ENCODE peak calls at places on chromosomes 1 and 21, in five cellular contexts. P, C, E, U and Q are unnamed samples.

GRCh38 chr1:166145496-166145895 is 21.3 kb downstream of the FAM78B start:
- DNase-seq in P (no peak), C (no peak), E (no peak), U (no peak), Q (peak)

GRCh38 chr1:12669529-12670068 is 25.7 kb downstream of the AADACL4 start:
- DNase-seq in P (no peak), C (no peak), E (no peak), U (no peak), Q (no peak)

GRCh38 chr1:150954708-150955107 is 19.9 kb downstream of the CERS2 start:
- DNase-seq in P (no peak), C (no peak), E (no peak), U (no peak), Q (no peak)

GRCh38 chr1:72845342-72845741 is 563.0 kb upstream of the NEGR1 start:
- DNase-seq in P (peak), C (peak), E (no peak), U (peak), Q (peak)

GRCh38 chr1:42971848-42972291 is 13.2 kb upstream of the SLC2A1 start:
- DNase-seq in P (no peak), C (no peak), E (no peak), U (no peak), Q (peak)

GRCh38 chr1:160407819-160408801 is 7.7 kb downstream of the VANGL2 start:
- DNase-seq in P (no peak), C (no peak), E (peak), U (no peak), Q (no peak)

GRCh38 chr1:175129182-175129581 is 61.5 kb downstream of the TNN start:
- DNase-seq in P (no peak), C (peak), E (peak), U (no peak), Q (peak)

GRCh38 chr1:21901473-21901847 is 35.6 kb downstream of the HSPG2 start:
- DNase-seq in P (no peak), C (no peak), E (no peak), U (peak), Q (no peak)

GRCh38 chr1:229819091-229819490 is 193.0 kb downstream of the URB2 start:
- DNase-seq in P (no peak), C (no peak), E (no peak), U (no peak), Q (no peak)

GRCh38 chr1:231108500-231109254 is 53.2 kb upstream of the TRIM67 start:
- DNase-seq in P (no peak), C (no peak), E (no peak), U (no peak), Q (no peak)

GRCh38 chr1:12001249-12001917 is 17.9 kb upstream of the MIIP start:
- DNase-seq in P (peak), C (peak), E (no peak), U (peak), Q (peak)

GRCh38 chr1:43144228-43144627 is 27.9 kb downstream of the EBNA1BP2 start:
- DNase-seq in P (peak), C (no peak), E (no peak), U (no peak), Q (no peak)

GRCh38 chr21:20308586-20308985 is 689.6 kb upstream of the NCAM2 start:
- DNase-seq in P (no peak), C (no peak), E (no peak), U (no peak), Q (no peak)

GRCh38 chr1:167824163-167824794 is 89.7 kb downstream of the ADCY10 start:
- DNase-seq in P (no peak), C (no peak), E (no peak), U (no peak), Q (no peak)

GRCh38 chr1:61887076-61887867 is 145.0 kb downstream of the PATJ start:
- DNase-seq in P (peak), C (no peak), E (no peak), U (no peak), Q (no peak)

GRCh38 chr21:27017251-27017650 is 50.4 kb upstream of the ADAMTS5 start:
- DNase-seq in P (no peak), C (peak), E (no peak), U (no peak), Q (no peak)

GRCh38 chr1:36349839-36350238 is 26.4 kb upstream of the EVA1B start:
- DNase-seq in P (no peak), C (no peak), E (no peak), U (no peak), Q (no peak)

GRCh38 chr1:2275796-2276536 is 47.8 kb downstream of the SKI start:
- DNase-seq in P (no peak), C (no peak), E (no peak), U (no peak), Q (peak)

GRCh38 chr1:154182342-154183044 is 9.4 kb downstream of the TPM3 start:
- DNase-seq in P (peak), C (peak), E (no peak), U (peak), Q (peak)

GRCh38 chr1:29549001-29549400 is 312.7 kb downstream of the PTPRU start:
- DNase-seq in P (no peak), C (no peak), E (no peak), U (no peak), Q (no peak)

GRCh38 chr1:151661728-151662127 is 49.9 kb downstream of the SNX27 start:
- DNase-seq in P (no peak), C (no peak), E (no peak), U (no peak), Q (no peak)

GRCh38 chr1:17304155-17304826 is 3.7 kb upstream of the PADI4 start:
- DNase-seq in P (no peak), C (peak), E (no peak), U (no peak), Q (no peak)

GRCh38 chr1:109954180-109954579 is 30.4 kb upstream of the AHCYL1 start:
- DNase-seq in P (no peak), C (no peak), E (no peak), U (no peak), Q (peak)

GRCh38 chr1:109963864-109964263 is 20.7 kb upstream of the AHCYL1 start:
- DNase-seq in P (no peak), C (no peak), E (no peak), U (no peak), Q (no peak)

GRCh38 chr1:109959632-109959973 is 25.0 kb upstream of the AHCYL1 start:
- DNase-seq in P (no peak), C (no peak), E (no peak), U (no peak), Q (no peak)

GRCh38 chr1:109960745-109961094 is 23.8 kb upstream of the AHCYL1 start:
- DNase-seq in P (no peak), C (no peak), E (no peak), U (no peak), Q (no peak)

GRCh38 chr1:109959974-109960744 is 24.4 kb upstream of the AHCYL1 start:
- DNase-seq in P (peak), C (peak), E (no peak), U (peak), Q (peak)
- H3K4me3 ChIP-seq in P (no peak), C (peak), E (no peak), U (peak), Q (no peak)

DNA sequence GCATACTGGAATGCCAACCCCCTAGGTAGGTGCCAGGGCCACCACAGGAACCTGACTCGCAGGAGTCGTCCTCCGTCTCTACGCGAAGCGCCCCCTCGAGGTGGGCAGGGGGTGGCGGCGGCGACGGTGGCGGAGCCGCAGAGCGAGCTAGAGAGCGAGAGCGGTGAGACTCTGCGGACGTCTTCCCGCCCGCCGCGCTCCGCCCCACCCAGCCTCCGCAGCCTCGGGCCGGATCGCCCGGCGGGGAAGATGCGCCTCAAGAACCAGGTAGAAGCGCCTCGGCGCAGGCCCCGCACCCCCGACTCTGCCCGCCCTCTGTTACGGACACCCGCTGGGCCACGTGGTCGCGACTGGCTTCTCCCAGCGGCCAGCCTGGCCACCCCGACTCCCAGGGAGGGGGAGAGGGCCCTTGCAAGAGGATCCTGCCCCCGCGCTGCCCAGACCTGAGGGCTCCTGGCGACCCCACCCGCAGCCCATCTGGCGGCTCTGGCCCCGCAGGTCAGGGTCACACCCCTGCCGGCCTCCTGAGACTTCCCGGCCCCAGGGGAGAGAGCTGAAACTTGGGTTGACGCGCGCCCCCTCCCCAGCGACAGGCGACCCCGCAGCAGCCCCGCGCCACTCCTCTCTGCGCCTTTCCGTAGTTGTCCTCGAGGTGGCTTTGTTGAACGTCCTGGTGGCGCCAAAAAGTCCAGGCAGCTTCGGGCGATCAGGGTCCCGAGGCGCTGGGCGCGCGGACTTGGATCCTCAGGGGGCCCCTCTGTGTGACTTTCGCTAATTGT is 24.4 kb upstream of the AGBL4 start:
- DNase-seq in P (peak), C (peak), E (no peak), U (peak), Q (no peak)
- TF ChIP-seq CTCF in P (peak), C (peak), E (no peak), U (no peak), Q (no peak)

DNA sequence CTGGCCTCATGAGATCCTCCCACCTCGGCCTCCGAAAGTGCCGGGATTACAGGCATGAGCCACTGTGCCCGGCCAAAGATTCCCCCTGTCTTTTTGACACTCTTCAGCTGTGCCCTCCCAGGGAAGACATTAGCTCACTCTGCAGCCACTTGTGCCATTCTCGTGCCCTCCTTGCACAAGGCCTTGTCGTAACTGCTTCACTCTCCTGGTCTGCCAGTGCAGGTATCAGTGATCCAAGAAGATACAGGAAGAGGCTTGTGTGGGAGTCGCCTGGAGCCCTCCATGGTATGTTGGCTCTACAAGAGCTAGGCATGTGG is 22.0 kb upstream of the WDR26 start:
- DNase-seq in P (no peak), C (no peak), E (no peak), U (no peak), Q (peak)
- H3K4me3 ChIP-seq in P (no peak), C (no peak), E (no peak), U (no peak), Q (no peak)

GRCh38 chr1:117643601-117644000 is 37.8 kb downstream of the TENT5C start:
- DNase-seq in P (no peak), C (no peak), E (no peak), U (no peak), Q (no peak)
- TF ChIP-seq CTCF in P (no peak), C (no peak), E (no peak), U (no peak), Q (no peak)

GRCh38 chr1:54498383-54499096 is 49.5 kb upstream of the ACOT11 start:
- DNase-seq in P (no peak), C (no peak), E (no peak), U (peak), Q (no peak)
- H3K4me3 ChIP-seq in P (peak), C (peak), E (peak), U (peak), Q (no peak)

GRCh38 chr1:6584126-6585080 is 4.6 kb downstream of the ZBTB48 start:
- DNase-seq in P (peak), C (peak), E (no peak), U (no peak), Q (no peak)
- TF ChIP-seq CTCF in P (no peak), C (peak), E (peak), U (peak), Q (peak)

GRCh38 chr21:28193189-28193588 is 799.5 kb downstream of the LTN1 start:
- DNase-seq in P (no peak), C (peak), E (no peak), U (no peak), Q (no peak)

GRCh38 chr21:28196981-28197380 is 795.7 kb downstream of the LTN1 start:
- DNase-seq in P (no peak), C (no peak), E (no peak), U (no peak), Q (no peak)
- H3K4me3 ChIP-seq in P (no peak), C (no peak), E (no peak), U (no peak), Q (no peak)

GRCh38 chr1:82775402-82776000 is 974.8 kb downstream of the ADGRL2 start:
- DNase-seq in P (peak), C (peak), E (no peak), U (peak), Q (peak)
- TF ChIP-seq CTCF in P (peak), C (peak), E (peak), U (peak), Q (peak)

DNA sequence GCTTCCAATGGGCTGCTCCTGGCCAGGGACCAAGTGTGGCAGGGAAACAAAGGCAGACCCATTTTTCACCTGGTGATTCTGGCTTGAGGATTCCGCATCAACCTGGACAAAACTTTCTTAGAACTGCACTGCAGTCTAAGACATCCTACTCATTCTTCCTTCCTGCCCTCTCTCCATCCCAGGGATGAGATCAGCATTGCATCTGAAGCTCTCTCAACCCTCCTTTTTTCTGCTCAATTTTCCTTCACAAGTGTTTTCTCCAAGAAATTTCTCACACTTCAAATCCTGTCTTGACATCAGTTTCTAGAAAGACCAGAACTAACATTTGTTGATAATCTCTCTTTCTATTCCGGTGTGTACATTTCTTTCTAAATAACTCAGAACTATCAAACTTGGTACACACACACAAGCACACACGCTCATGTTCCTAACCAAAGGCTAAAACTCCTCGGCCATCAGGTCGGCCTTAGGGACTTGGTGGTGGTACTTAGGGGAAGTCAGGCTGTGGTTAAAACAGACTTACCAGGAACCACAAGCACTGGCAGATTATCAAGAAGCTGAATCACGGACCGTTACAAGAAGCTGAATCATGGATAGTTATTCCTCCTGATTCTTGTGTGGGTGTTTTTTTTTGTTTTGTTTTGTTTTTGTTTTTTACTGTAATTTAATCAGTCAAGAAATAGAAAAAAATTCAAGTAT is 21.0 kb upstream of the CXADR start:
- DNase-seq in P (peak), C (no peak), E (peak), U (no peak), Q (peak)
- H3K4me3 ChIP-seq in P (no peak), C (no peak), E (peak), U (no peak), Q (no peak)

DNA sequence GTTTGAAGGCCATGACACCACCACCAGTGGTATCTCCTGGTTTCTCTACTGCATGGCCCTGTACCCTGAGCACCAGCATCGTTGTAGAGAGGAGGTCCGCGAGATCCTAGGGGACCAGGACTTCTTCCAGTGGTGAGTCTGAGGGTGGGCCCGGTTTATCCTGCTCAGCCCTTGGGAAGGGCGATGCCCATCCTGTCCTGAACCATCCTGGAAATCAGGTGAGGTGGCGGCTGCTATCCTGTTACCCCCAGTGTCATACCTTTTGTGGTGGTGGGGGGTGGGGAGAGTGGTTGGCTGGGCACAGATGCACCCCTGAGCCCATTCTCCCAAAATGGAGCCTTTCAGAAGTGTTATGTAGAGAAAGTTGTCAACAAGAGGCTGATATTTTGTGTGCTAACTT is 16.3 kb downstream of the CYP4B1 start:
- DNase-seq in P (no peak), C (no peak), E (no peak), U (no peak), Q (no peak)
- TF ChIP-seq CTCF in P (no peak), C (no peak), E (no peak), U (no peak), Q (no peak)